ENCODE peak calls at places on chromosomes 16 and 17, in ten cellular contexts. One of them, this sample, is unnamed.

GRCh38 chr17:28569446-28569845 is 1.9 kb downstream of the PIGS start:
- DNase-seq in cardiac muscle cell: no peak
- DNase-seq in heart left ventricle: no peak
- DNase-seq in trophoblast cell: no peak
- DNase-seq in IMR-90: no peak
- DNase-seq in adrenal gland: no peak
- DNase-seq in esophagus squamous epithelium: no peak
- DNase-seq in Peyer's patch: no peak
- DNase-seq in fibroblast of lung: no peak
- DNase-seq in right lobe of liver: no peak
- DNase-seq in this sample: no peak

GRCh38 chr16:69105501-69106361 is at the start of gene HAS3:
- DNase-seq in cardiac muscle cell: peak; percentile 84
- DNase-seq in heart left ventricle: no peak
- DNase-seq in trophoblast cell: peak; percentile 43
- DNase-seq in IMR-90: peak; percentile 48
- DNase-seq in adrenal gland: peak; percentile 55
- DNase-seq in esophagus squamous epithelium: no peak
- DNase-seq in Peyer's patch: peak; percentile 73
- DNase-seq in fibroblast of lung: peak; percentile 53
- DNase-seq in right lobe of liver: peak; percentile 75
- DNase-seq in this sample: no peak

GRCh38 chr16:70267516-70267915 is 15.8 kb upstream of the EXOSC6 start:
- DNase-seq in cardiac muscle cell: peak; percentile 55
- DNase-seq in heart left ventricle: no peak
- DNase-seq in trophoblast cell: no peak
- DNase-seq in IMR-90: peak; percentile 55
- DNase-seq in adrenal gland: peak; percentile 44
- DNase-seq in esophagus squamous epithelium: no peak
- DNase-seq in Peyer's patch: peak; percentile 63
- DNase-seq in fibroblast of lung: peak; percentile 44
- DNase-seq in right lobe of liver: no peak
- DNase-seq in this sample: no peak

GRCh38 chr17:33416131-33416530 is 123.0 kb upstream of the ASIC2 start:
- DNase-seq in cardiac muscle cell: no peak
- DNase-seq in heart left ventricle: no peak
- DNase-seq in trophoblast cell: no peak
- DNase-seq in IMR-90: no peak
- DNase-seq in adrenal gland: no peak
- DNase-seq in esophagus squamous epithelium: no peak
- DNase-seq in Peyer's patch: no peak
- DNase-seq in fibroblast of lung: no peak
- DNase-seq in right lobe of liver: no peak
- DNase-seq in this sample: no peak

GRCh38 chr17:80415626-80416042 is 667 bp downstream of the ENDOV start:
- DNase-seq in cardiac muscle cell: no peak
- DNase-seq in heart left ventricle: no peak
- DNase-seq in trophoblast cell: no peak
- DNase-seq in IMR-90: no peak
- DNase-seq in adrenal gland: no peak
- DNase-seq in esophagus squamous epithelium: no peak
- DNase-seq in Peyer's patch: no peak
- DNase-seq in fibroblast of lung: no peak
- DNase-seq in right lobe of liver: peak; percentile 20
- DNase-seq in this sample: no peak

GRCh38 chr17:29155235-29155965 is 24.8 kb downstream of the MYO18A start:
- DNase-seq in cardiac muscle cell: no peak
- DNase-seq in heart left ventricle: peak; percentile 78
- DNase-seq in trophoblast cell: peak; percentile 64
- DNase-seq in IMR-90: peak; percentile 61
- DNase-seq in adrenal gland: peak; percentile 75
- DNase-seq in esophagus squamous epithelium: no peak
- DNase-seq in Peyer's patch: peak; percentile 85
- DNase-seq in fibroblast of lung: peak; percentile 48
- DNase-seq in right lobe of liver: peak; percentile 86
- DNase-seq in this sample: peak; percentile 47

GRCh38 chr17:69733171-69734014 is 318.9 kb downstream of the MAP2K6 start:
- DNase-seq in cardiac muscle cell: no peak
- DNase-seq in heart left ventricle: peak; percentile 26
- DNase-seq in trophoblast cell: peak; percentile 63
- DNase-seq in IMR-90: peak; percentile 88
- DNase-seq in adrenal gland: peak; percentile 13
- DNase-seq in esophagus squamous epithelium: no peak
- DNase-seq in Peyer's patch: no peak
- DNase-seq in fibroblast of lung: peak; percentile 65
- DNase-seq in right lobe of liver: no peak
- DNase-seq in this sample: no peak

GRCh38 chr16:7055443-7055842 is 277.2 kb upstream of the RBFOX1 start:
- DNase-seq in cardiac muscle cell: no peak
- DNase-seq in heart left ventricle: no peak
- DNase-seq in trophoblast cell: no peak
- DNase-seq in IMR-90: no peak
- DNase-seq in adrenal gland: no peak
- DNase-seq in esophagus squamous epithelium: no peak
- DNase-seq in Peyer's patch: no peak
- DNase-seq in fibroblast of lung: no peak
- DNase-seq in right lobe of liver: no peak
- DNase-seq in this sample: no peak

GRCh38 chr16:23469814-23470213 is 16.8 kb upstream of the COG7 start:
- DNase-seq in cardiac muscle cell: no peak
- DNase-seq in heart left ventricle: no peak
- DNase-seq in trophoblast cell: no peak
- DNase-seq in IMR-90: peak; percentile 54
- DNase-seq in adrenal gland: peak; percentile 59
- DNase-seq in esophagus squamous epithelium: no peak
- DNase-seq in Peyer's patch: no peak
- DNase-seq in fibroblast of lung: peak; percentile 11
- DNase-seq in right lobe of liver: peak; percentile 33
- DNase-seq in this sample: no peak

GRCh38 chr17:81520021-81520894 is 7.7 kb upstream of the ACTG1 start:
- DNase-seq in cardiac muscle cell: peak; percentile 12
- DNase-seq in heart left ventricle: peak; percentile 25
- DNase-seq in trophoblast cell: no peak
- DNase-seq in IMR-90: no peak
- DNase-seq in adrenal gland: no peak
- DNase-seq in esophagus squamous epithelium: no peak
- DNase-seq in Peyer's patch: no peak
- DNase-seq in fibroblast of lung: no peak
- DNase-seq in right lobe of liver: peak; percentile 24
- DNase-seq in this sample: no peak

GRCh38 chr17:67390646-67391480 is 13.8 kb downstream of the PITPNC1 start:
- DNase-seq in cardiac muscle cell: no peak
- DNase-seq in heart left ventricle: peak; percentile 57
- DNase-seq in trophoblast cell: no peak
- DNase-seq in IMR-90: peak; percentile 99
- DNase-seq in adrenal gland: peak; percentile 76
- DNase-seq in esophagus squamous epithelium: no peak
- DNase-seq in Peyer's patch: no peak
- DNase-seq in fibroblast of lung: peak; percentile 94
- DNase-seq in right lobe of liver: peak; percentile 68
- DNase-seq in this sample: no peak

GRCh38 chr16:67202426-67202825 is 3.5 kb downstream of the ELMO3 start:
- DNase-seq in cardiac muscle cell: no peak
- DNase-seq in heart left ventricle: no peak
- DNase-seq in trophoblast cell: no peak
- DNase-seq in IMR-90: no peak
- DNase-seq in adrenal gland: no peak
- DNase-seq in esophagus squamous epithelium: no peak
- DNase-seq in Peyer's patch: no peak
- DNase-seq in fibroblast of lung: no peak
- DNase-seq in right lobe of liver: no peak
- DNase-seq in this sample: no peak

GRCh38 chr16:4386452-4386813 is 14.8 kb downstream of the VASN start:
- DNase-seq in cardiac muscle cell: no peak
- DNase-seq in heart left ventricle: no peak
- DNase-seq in trophoblast cell: no peak
- DNase-seq in IMR-90: no peak
- DNase-seq in adrenal gland: no peak
- DNase-seq in esophagus squamous epithelium: no peak
- DNase-seq in Peyer's patch: no peak
- DNase-seq in fibroblast of lung: no peak
- DNase-seq in right lobe of liver: peak; percentile 18
- DNase-seq in this sample: no peak

GRCh38 chr17:81396722-81397313 is 1.6 kb downstream of the BAHCC1 start:
- DNase-seq in cardiac muscle cell: no peak
- DNase-seq in heart left ventricle: peak; percentile 74
- DNase-seq in trophoblast cell: peak; percentile 42
- DNase-seq in IMR-90: no peak
- DNase-seq in adrenal gland: no peak
- DNase-seq in esophagus squamous epithelium: no peak
- DNase-seq in Peyer's patch: peak; percentile 76
- DNase-seq in fibroblast of lung: peak; percentile 53
- DNase-seq in right lobe of liver: peak; percentile 67
- DNase-seq in this sample: no peak

GRCh38 chr16:80570106-80570478 is 29.3 kb downstream of the DYNLRB2 start:
- DNase-seq in cardiac muscle cell: no peak
- DNase-seq in heart left ventricle: no peak
- DNase-seq in trophoblast cell: no peak
- DNase-seq in IMR-90: peak; percentile 37
- DNase-seq in adrenal gland: no peak
- DNase-seq in esophagus squamous epithelium: no peak
- DNase-seq in Peyer's patch: no peak
- DNase-seq in fibroblast of lung: peak; percentile 67
- DNase-seq in right lobe of liver: no peak
- DNase-seq in this sample: no peak

GRCh38 chr16:83792391-83792790 is 15.4 kb upstream of the HSBP1 start:
- DNase-seq in cardiac muscle cell: no peak
- DNase-seq in heart left ventricle: no peak
- DNase-seq in trophoblast cell: no peak
- DNase-seq in IMR-90: no peak
- DNase-seq in adrenal gland: no peak
- DNase-seq in esophagus squamous epithelium: no peak
- DNase-seq in Peyer's patch: no peak
- DNase-seq in fibroblast of lung: no peak
- DNase-seq in right lobe of liver: no peak
- DNase-seq in this sample: no peak

GRCh38 chr16:83785455-83785854 is 22.3 kb upstream of the HSBP1 start:
- DNase-seq in cardiac muscle cell: no peak
- DNase-seq in heart left ventricle: no peak
- DNase-seq in trophoblast cell: no peak
- DNase-seq in IMR-90: peak; percentile 7
- DNase-seq in adrenal gland: no peak
- DNase-seq in esophagus squamous epithelium: no peak
- DNase-seq in Peyer's patch: no peak
- DNase-seq in fibroblast of lung: no peak
- DNase-seq in right lobe of liver: no peak
- DNase-seq in this sample: no peak

GRCh38 chr16:83791916-83792315 is 15.9 kb upstream of the HSBP1 start:
- DNase-seq in cardiac muscle cell: no peak
- DNase-seq in heart left ventricle: no peak
- DNase-seq in trophoblast cell: no peak
- DNase-seq in IMR-90: no peak
- DNase-seq in adrenal gland: no peak
- DNase-seq in esophagus squamous epithelium: no peak
- DNase-seq in Peyer's patch: no peak
- DNase-seq in fibroblast of lung: no peak
- DNase-seq in right lobe of liver: no peak
- DNase-seq in this sample: no peak

GRCh38 chr16:83793179-83793578 is 14.6 kb upstream of the HSBP1 start:
- DNase-seq in cardiac muscle cell: no peak
- DNase-seq in heart left ventricle: no peak
- DNase-seq in trophoblast cell: no peak
- DNase-seq in IMR-90: no peak
- DNase-seq in adrenal gland: no peak
- DNase-seq in esophagus squamous epithelium: no peak
- DNase-seq in Peyer's patch: no peak
- DNase-seq in fibroblast of lung: no peak
- DNase-seq in right lobe of liver: no peak
- DNase-seq in this sample: no peak

GRCh38 chr16:83789642-83790401 is 18.0 kb upstream of the HSBP1 start:
- DNase-seq in cardiac muscle cell: no peak
- DNase-seq in heart left ventricle: no peak
- DNase-seq in trophoblast cell: no peak
- DNase-seq in IMR-90: no peak
- DNase-seq in adrenal gland: no peak
- DNase-seq in esophagus squamous epithelium: no peak
- DNase-seq in Peyer's patch: no peak
- DNase-seq in fibroblast of lung: no peak
- DNase-seq in right lobe of liver: no peak
- DNase-seq in this sample: no peak
- H3K9me3 ChIP-seq in cardiac muscle cell: no peaks in the 10 kb centered on the region
- H3K9me3 ChIP-seq in heart left ventricle: no peaks in the 10 kb centered on the region
- H3K9me3 ChIP-seq in trophoblast cell: peaks cover 1% of the 10 kb centered on the region
- H3K9me3 ChIP-seq in IMR-90: no peaks in the 10 kb centered on the region
- H3K9me3 ChIP-seq in adrenal gland: no peaks in the 10 kb centered on the region
- H3K9me3 ChIP-seq in esophagus squamous epithelium: no peaks in the 10 kb centered on the region
- H3K9me3 ChIP-seq in Peyer's patch: no peaks in the 10 kb centered on the region
- H3K9me3 ChIP-seq in fibroblast of lung: no peaks in the 10 kb centered on the region
- H3K9me3 ChIP-seq in right lobe of liver: no peaks in the 10 kb centered on the region
- H3K9me3 ChIP-seq in this sample: no peaks in the 10 kb centered on the region

DNA sequence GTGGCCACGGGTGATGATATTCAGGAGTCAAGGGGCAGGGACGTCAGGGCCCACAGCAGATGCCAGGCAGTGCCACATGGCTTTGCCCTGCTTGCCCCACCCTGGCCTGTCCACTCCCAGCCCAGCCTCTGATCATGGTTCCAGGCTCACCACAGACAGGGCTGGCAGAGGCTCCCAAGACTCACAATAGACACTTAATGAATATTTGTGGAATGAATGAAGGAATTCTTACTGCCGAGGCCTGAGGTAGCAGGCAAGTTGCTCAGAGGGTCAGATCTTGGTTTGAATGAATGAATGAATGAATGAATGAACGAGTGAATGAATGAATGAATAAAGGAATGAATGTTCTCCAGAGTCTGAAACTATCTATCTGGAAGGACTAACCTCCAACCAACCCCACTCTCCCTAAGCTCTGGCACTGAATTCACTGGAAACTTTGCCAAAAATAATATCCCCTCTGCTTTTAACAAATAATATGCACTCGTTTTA is 60.9 kb downstream of the RAI1 start:
- DNase-seq in cardiac muscle cell: no peak
- DNase-seq in heart left ventricle: no peak
- DNase-seq in trophoblast cell: no peak
- DNase-seq in IMR-90: no peak
- DNase-seq in adrenal gland: no peak
- DNase-seq in esophagus squamous epithelium: no peak
- DNase-seq in Peyer's patch: no peak
- DNase-seq in fibroblast of lung: peak; percentile 50
- DNase-seq in right lobe of liver: no peak
- DNase-seq in this sample: no peak
- H3K27ac ChIP-seq in cardiac muscle cell: no peak overlapping the region
- H3K27ac ChIP-seq in heart left ventricle: no peak overlapping the region
- H3K27ac ChIP-seq in trophoblast cell: no peak overlapping the region
- H3K27ac ChIP-seq in IMR-90: no peak overlapping the region
- H3K27ac ChIP-seq in adrenal gland: peak overlapping the region; percentile 69
- H3K27ac ChIP-seq in esophagus squamous epithelium: peak overlapping the region; percentile 91
- H3K27ac ChIP-seq in Peyer's patch: no peak overlapping the region
- H3K27ac ChIP-seq in fibroblast of lung: no peak overlapping the region
- H3K27ac ChIP-seq in right lobe of liver: no peak overlapping the region
- H3K27ac ChIP-seq in this sample: peak overlapping the region; percentile 81

GRCh38 chr16:35173295-35173694 is 1713.9 kb downstream of the TP53TG3F start:
- DNase-seq in cardiac muscle cell: no peak
- DNase-seq in heart left ventricle: no peak
- DNase-seq in trophoblast cell: no peak
- DNase-seq in IMR-90: no peak
- DNase-seq in adrenal gland: no peak
- DNase-seq in esophagus squamous epithelium: no peak
- DNase-seq in Peyer's patch: peak; percentile 18
- DNase-seq in fibroblast of lung: no peak
- DNase-seq in right lobe of liver: no peak
- DNase-seq in this sample: no peak
- H3K9me3 ChIP-seq in cardiac muscle cell: no peaks in the 10 kb centered on the region
- H3K9me3 ChIP-seq in heart left ventricle: peaks cover 4% of the 10 kb centered on the region
- H3K9me3 ChIP-seq in trophoblast cell: peaks cover 45% of the 10 kb centered on the region
- H3K9me3 ChIP-seq in IMR-90: peaks cover 25% of the 10 kb centered on the region
- H3K9me3 ChIP-seq in adrenal gland: no peaks in the 10 kb centered on the region
- H3K9me3 ChIP-seq in esophagus squamous epithelium: no peaks in the 10 kb centered on the region
- H3K9me3 ChIP-seq in Peyer's patch: no peaks in the 10 kb centered on the region
- H3K9me3 ChIP-seq in fibroblast of lung: no peaks in the 10 kb centered on the region
- H3K9me3 ChIP-seq in right lobe of liver: no peaks in the 10 kb centered on the region
- H3K9me3 ChIP-seq in this sample: no peaks in the 10 kb centered on the region

GRCh38 chr17:44601574-44602372 is 44.5 kb downstream of the FZD2 start:
- DNase-seq in cardiac muscle cell: no peak
- DNase-seq in heart left ventricle: no peak
- DNase-seq in trophoblast cell: no peak
- DNase-seq in IMR-90: peak; percentile 60
- DNase-seq in adrenal gland: no peak
- DNase-seq in esophagus squamous epithelium: no peak
- DNase-seq in Peyer's patch: no peak
- DNase-seq in fibroblast of lung: peak; percentile 35
- DNase-seq in right lobe of liver: no peak
- DNase-seq in this sample: no peak
- H3K27ac ChIP-seq in cardiac muscle cell: peak overlapping the region; percentile 38
- H3K27ac ChIP-seq in heart left ventricle: no peak overlapping the region
- H3K27ac ChIP-seq in trophoblast cell: peak overlapping the region; percentile 41
- H3K27ac ChIP-seq in IMR-90: peak overlapping the region; percentile 35
- H3K27ac ChIP-seq in adrenal gland: no peak overlapping the region
- H3K27ac ChIP-seq in esophagus squamous epithelium: no peak overlapping the region
- H3K27ac ChIP-seq in Peyer's patch: no peak overlapping the region
- H3K27ac ChIP-seq in fibroblast of lung: no peak overlapping the region
- H3K27ac ChIP-seq in right lobe of liver: no peak overlapping the region
- H3K27ac ChIP-seq in this sample: no peak overlapping the region

This sample was measured in uterus.